ENCODE peak calls at places on chromosomes 7 and 10, in nine cellular contexts. U is heart right ventricle; K is skeletal muscle cell; S is HCT116; J is activated CD4-positive, alpha-beta T cell treated with anti-CD3 and anti-CD28 coated beads, Interleukin-2, amount 50 U/mL, for 24 hours; Q is ACHN; G is heart left ventricle; C is foreskin keratinocyte; Y is NCI-H524 treated with DMSO at 0.1 percent for 48 hours. I is an unnamed sample.

GRCh38 chr10:88792656-88793055 is 9.9 kb upstream of the LIPM start:
- DNase-seq in U (peak), K (peak), S (no peak), J (no peak), Q (no peak), G (peak), C (no peak), Y (no peak), I (no peak)

GRCh38 chr7:117269895-117270294 is 53.0 kb downstream of the WNT2 start:
- DNase-seq in U (no peak), K (peak), S (no peak), J (no peak), Q (no peak), G (no peak), C (peak), Y (no peak), I (no peak)

GRCh38 chr7:129786179-129786514 is 166.6 kb downstream of the UBE2H start:
- DNase-seq in U (no peak), K (no peak), S (no peak), J (no peak), Q (no peak), G (no peak), C (no peak), Y (no peak), I (no peak)

GRCh38 chr7:34128762-34129161 is 223.4 kb downstream of the BMPER start:
- DNase-seq in U (no peak), K (peak), S (no peak), J (no peak), Q (no peak), G (no peak), C (peak), Y (peak), I (no peak)

GRCh38 chr10:45407542-45407941 is 33.5 kb downstream of the ALOX5 start:
- DNase-seq in U (no peak), K (no peak), S (no peak), J (no peak), Q (no peak), G (no peak), C (no peak), Y (no peak), I (no peak)

GRCh38 chr7:33792041-33792440 is 113.3 kb upstream of the BMPER start:
- DNase-seq in U (no peak), K (no peak), S (no peak), J (no peak), Q (no peak), G (no peak), C (no peak), Y (no peak), I (no peak)

GRCh38 chr7:135501402-135501801 is 8.5 kb downstream of the CNOT4 start:
- DNase-seq in U (no peak), K (no peak), S (no peak), J (no peak), Q (no peak), G (no peak), C (peak), Y (no peak), I (no peak)

GRCh38 chr10:58237014-58237830 is 30.5 kb downstream of the IPMK start:
- DNase-seq in U (no peak), K (peak), S (peak), J (no peak), Q (peak), G (no peak), C (peak), Y (no peak), I (no peak)

GRCh38 chr7:17256375-17256774 is 42.1 kb upstream of the AHR start:
- DNase-seq in U (no peak), K (no peak), S (no peak), J (no peak), Q (no peak), G (no peak), C (no peak), Y (no peak), I (no peak)

GRCh38 chr7:21169667-21170605 is 257.9 kb upstream of the SP4 start:
- DNase-seq in U (no peak), K (no peak), S (no peak), J (no peak), Q (no peak), G (no peak), C (peak), Y (no peak), I (no peak)

GRCh38 chr7:31464601-31465000 is 49.3 kb upstream of the ITPRID1 start:
- DNase-seq in U (no peak), K (no peak), S (no peak), J (no peak), Q (no peak), G (no peak), C (peak), Y (no peak), I (no peak)

GRCh38 chr7:41508755-41509154 is 194.1 kb downstream of the INHBA start:
- DNase-seq in U (no peak), K (no peak), S (no peak), J (no peak), Q (no peak), G (no peak), C (peak), Y (no peak), I (no peak)

GRCh38 chr7:82501256-82501815 is 57.8 kb upstream of the CACNA2D1 start:
- DNase-seq in U (no peak), K (no peak), S (no peak), J (no peak), Q (no peak), G (no peak), C (no peak), Y (no peak), I (no peak)

GRCh38 chr10:103969436-103969835 is 2.5 kb downstream of the SLK start:
- DNase-seq in U (no peak), K (no peak), S (no peak), J (no peak), Q (no peak), G (no peak), C (no peak), Y (no peak), I (no peak)

GRCh38 chr10:70589762-70590662 is 12.5 kb downstream of the PRF1 start:
- DNase-seq in U (peak), K (peak), S (no peak), J (no peak), Q (no peak), G (peak), C (no peak), Y (peak), I (no peak)

GRCh38 chr10:115321360-115321759 is 228.2 kb downstream of the ATRNL1 start:
- DNase-seq in U (no peak), K (no peak), S (no peak), J (no peak), Q (no peak), G (no peak), C (peak), Y (no peak), I (no peak)

GRCh38 chr7:51455948-51456347 is 139.3 kb upstream of the COBL start:
- DNase-seq in U (no peak), K (no peak), S (no peak), J (no peak), Q (no peak), G (no peak), C (no peak), Y (no peak), I (no peak)

GRCh38 chr7:68562323-68562899 is 1035.9 kb upstream of the AUTS2 start:
- DNase-seq in U (no peak), K (no peak), S (no peak), J (no peak), Q (no peak), G (no peak), C (no peak), Y (no peak), I (no peak)

GRCh38 chr7:156157409-156158012 is 345.2 kb upstream of the SHH start:
- DNase-seq in U (no peak), K (no peak), S (no peak), J (no peak), Q (no peak), G (no peak), C (no peak), Y (no peak), I (no peak)

GRCh38 chr7:28573751-28574295 is 161.5 kb downstream of the CREB5 start:
- DNase-seq in U (no peak), K (no peak), S (no peak), J (no peak), Q (no peak), G (no peak), C (no peak), Y (no peak), I (no peak)

I was measured in GOT3.